ENCODE peak calls at places on chromosome 1, in five cellular contexts. J is PC-3, O is Calu3, G is choroid plexus epithelial cell, E is RWPE1. V is an unnamed sample.

GRCh38 chr1:9399510-9400424 is 107.1 kb downstream of the SPSB1 start:
- DNase-seq in J (no peak), E (no peak), O (no peak), G (peak), V (peak)

GRCh38 chr1:33181038-33181861 is 593 bp downstream of the TRIM62 start:
- DNase-seq in O (peak), E (peak), G (peak), J (peak), V (peak)

GRCh38 chr1:233038581-233038980 is 88.2 kb downstream of the NTPCR start:
- DNase-seq in O (no peak), J (no peak), E (no peak), G (no peak), V (no peak)

GRCh38 chr1:212727386-212728181 is 27.9 kb upstream of the BATF3 start:
- DNase-seq in E (no peak), O (no peak), J (no peak), G (peak), V (no peak)

GRCh38 chr1:115982399-115982798 is 6.1 kb downstream of the SLC22A15 start:
- DNase-seq in E (no peak), J (no peak), G (no peak), O (no peak), V (no peak)

GRCh38 chr1:25098717-25099116 is 133.6 kb downstream of the SYF2 start:
- DNase-seq in G (no peak), O (no peak), E (no peak), J (no peak), V (peak)

GRCh38 chr1:201916649-201917249 is 28.1 kb downstream of the SHISA4 start:
- DNase-seq in G (peak), E (peak), J (peak), O (peak), V (peak)

GRCh38 chr1:56520202-56520601 is 59.2 kb downstream of the PLPP3 start:
- DNase-seq in E (no peak), O (no peak), G (peak), J (no peak), V (no peak)

GRCh38 chr1:31487894-31488293 is 74.9 kb downstream of the SERINC2 start:
- DNase-seq in J (no peak), O (no peak), G (no peak), E (no peak), V (no peak)

GRCh38 chr1:202263628-202264027 is 70.0 kb downstream of the LGR6 start:
- DNase-seq in O (no peak), G (no peak), J (no peak), E (no peak), V (no peak)

GRCh38 chr1:72697410-72697809 is 415.1 kb upstream of the NEGR1 start:
- DNase-seq in E (no peak), O (no peak), J (no peak), G (no peak), V (no peak)

V was measured in DMS53.